ENCODE peak calls at places on chromosomes 3 and 15, in eight cellular contexts. V is pancreas; U is mesenchymal stem cell; S is SK-N-SH; C is CD4-positive, alpha-beta memory T cell; I is foreskin keratinocyte; A is endothelial cell of umbilical vein; J is mammary epithelial cell. B is an unnamed sample. For H3K4me1, the result is how much of the 10 kb centered on the place peaks cover.

GRCh38 chr3:195889843-195890407 is 18.4 kb downstream of the TNK2 start:
- DNase-seq in V (no peak), U (no peak), S (no peak), C (no peak), I (no peak), A (no peak), J (no peak), B (no peak)

GRCh38 chr3:95280711-95281352 is 1218.0 kb downstream of the NSUN3 start:
- DNase-seq in V (no peak), U (no peak), S (no peak), C (no peak), I (peak), A (peak), J (no peak), B (no peak)

GRCh38 chr15:82020588-82020987 is 25.2 kb downstream of the MEX3B start:
- DNase-seq in V (no peak), U (no peak), S (peak), C (no peak), I (no peak), A (no peak), J (no peak), B (no peak)

GRCh38 chr15:63322541-63322940 is 45.1 kb downstream of the APH1B start:
- DNase-seq in V (peak), U (peak), S (peak), C (no peak), I (no peak), A (peak), J (no peak), B (peak)

GRCh38 chr3:14297305-14297704 is 105.1 kb upstream of the SLC6A6 start:
- DNase-seq in V (no peak), U (no peak), S (no peak), C (no peak), I (no peak), A (no peak), J (no peak), B (no peak)

GRCh38 chr15:84400017-84400740 is 164.6 kb downstream of the GOLGA6L4 start:
- DNase-seq in V (no peak), U (no peak), S (no peak), C (no peak), I (no peak), A (no peak), J (no peak), B (no peak)

GRCh38 chr3:178583963-178584575 is 47.8 kb downstream of the KCNMB2 start:
- DNase-seq in V (no peak), U (no peak), S (no peak), C (no peak), I (peak), A (no peak), J (no peak), B (no peak)

GRCh38 chr15:35842631-35843030 is 296.7 kb upstream of the DPH6 start:
- DNase-seq in V (no peak), U (no peak), S (no peak), C (no peak), I (no peak), A (no peak), J (no peak), B (no peak)

GRCh38 chr15:75790631-75791336 is 52.5 kb upstream of the UBE2Q2 start:
- DNase-seq in V (no peak), U (no peak), S (no peak), C (no peak), I (no peak), A (no peak), J (no peak), B (no peak)

GRCh38 chr15:34584321-34584668 is 844 bp upstream of the GOLGA8B start:
- DNase-seq in V (no peak), U (no peak), S (no peak), C (peak), I (no peak), A (no peak), J (peak), B (no peak)

GRCh38 chr3:63927623-63928280 is 15.6 kb upstream of the SCAANT1 start:
- DNase-seq in V (no peak), U (no peak), S (no peak), C (no peak), I (no peak), A (no peak), J (no peak), B (no peak)

GRCh38 chr3:184196536-184196935 is 10.5 kb downstream of the ABCF3 start:
- DNase-seq in V (no peak), U (no peak), S (no peak), C (no peak), I (no peak), A (no peak), J (no peak), B (no peak)

GRCh38 chr15:60351066-60351465 is 46.7 kb downstream of the ANXA2 start:
- DNase-seq in V (no peak), U (peak), S (no peak), C (no peak), I (peak), A (no peak), J (peak), B (peak)

GRCh38 chr3:145422541-145422940 is 738.4 kb downstream of the PLOD2 start:
- DNase-seq in V (no peak), U (peak), S (no peak), C (no peak), I (peak), A (no peak), J (no peak), B (no peak)

GRCh38 chr3:127687228-127687737 is 14.5 kb downstream of the ABTB1 start:
- DNase-seq in V (no peak), U (no peak), S (no peak), C (no peak), I (no peak), A (no peak), J (no peak), B (no peak)

GRCh38 chr3:127684871-127685707 is 12.3 kb downstream of the ABTB1 start:
- DNase-seq in V (no peak), U (no peak), S (no peak), C (no peak), I (no peak), A (no peak), J (no peak), B (no peak)

GRCh38 chr3:127686512-127686894 is 13.8 kb downstream of the ABTB1 start:
- DNase-seq in V (no peak), U (no peak), S (no peak), C (no peak), I (no peak), A (no peak), J (no peak), B (no peak)

GRCh38 chr3:127688022-127688415 is 15.3 kb downstream of the ABTB1 start:
- DNase-seq in V (no peak), U (no peak), S (no peak), C (peak), I (no peak), A (no peak), J (no peak), B (no peak)

DNA sequence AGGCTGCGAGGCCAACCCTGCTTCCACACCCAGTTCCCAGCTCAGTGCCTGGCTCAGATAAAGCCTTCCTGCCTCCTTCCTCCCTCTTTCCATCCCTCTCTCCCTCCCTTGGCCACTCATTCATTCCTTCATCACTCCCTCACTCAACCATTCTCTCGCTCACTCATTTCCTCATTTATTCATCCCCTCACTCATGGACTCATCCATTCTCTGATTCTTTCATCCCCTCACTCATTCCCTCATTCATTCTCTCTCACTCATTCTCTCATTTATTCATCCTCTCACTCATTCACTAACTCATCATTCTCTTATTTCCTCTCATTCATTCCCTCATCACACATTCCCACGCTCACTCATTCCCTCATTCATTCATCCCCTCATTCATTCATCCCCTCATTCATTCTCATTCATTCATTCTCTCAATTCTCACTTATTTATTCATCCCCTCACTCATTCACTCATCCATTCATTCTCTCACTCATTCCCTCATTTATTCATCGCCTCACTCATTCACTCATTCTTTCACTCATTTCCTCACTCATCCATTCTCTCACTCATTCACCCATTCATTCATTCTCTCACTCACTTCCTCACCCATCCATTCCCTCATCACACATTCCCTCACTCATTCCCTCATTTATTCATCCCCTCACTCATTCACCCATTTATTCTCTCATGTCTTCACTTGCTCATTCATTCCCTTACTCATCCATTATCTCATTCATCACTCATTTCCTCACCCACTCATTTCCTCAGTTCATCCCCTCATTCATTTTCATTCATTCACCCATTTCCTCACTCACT is 13.2 kb downstream of the ABTB1 start:
- DNase-seq in V (no peak), U (no peak), S (no peak), C (no peak), I (no peak), A (no peak), J (no peak), B (no peak)
- H3K4me1 ChIP-seq in V (under half), U (under half), S (under half), C (under half), I (under half), A (under half), J (under half), B (under half)

GRCh38 chr3:57158813-57159678 is 6.1 kb downstream of the IL17RD start:
- DNase-seq in V (no peak), U (peak), S (no peak), C (no peak), I (no peak), A (peak), J (peak), B (no peak)
- H3K4me1 ChIP-seq in V (under half), U (under half), S (half or more), C (under half), I (under half), A (under half), J (under half), B (under half)

GRCh38 chr3:4986611-4987373 is 7.6 kb downstream of the BHLHE40 start:
- DNase-seq in V (peak), U (peak), S (peak), C (peak), I (peak), A (peak), J (peak), B (peak)
- H3K4me1 ChIP-seq in V (half or more), U (under half), S (half or more), C (half or more), I (under half), A (half or more), J (under half), B (under half)

GRCh38 chr15:90101969-90102890 is at the start of gene IDH2:
- DNase-seq in V (peak), U (peak), S (peak), C (peak), I (peak), A (peak), J (peak), B (peak)
- H3K4me1 ChIP-seq in V (under half), U (under half), S (under half), C (under half), I (under half), A (under half), J (under half), B (under half)

GRCh38 chr15:98899266-98900021 is 108.1 kb downstream of the PGPEP1L start:
- DNase-seq in V (no peak), U (peak), S (no peak), C (no peak), I (no peak), A (no peak), J (no peak), B (no peak)
- H3K4me1 ChIP-seq in V (under half), U (under half), S (under half), C (under half), I (half or more), A (under half), J (half or more), B (under half)

DNA sequence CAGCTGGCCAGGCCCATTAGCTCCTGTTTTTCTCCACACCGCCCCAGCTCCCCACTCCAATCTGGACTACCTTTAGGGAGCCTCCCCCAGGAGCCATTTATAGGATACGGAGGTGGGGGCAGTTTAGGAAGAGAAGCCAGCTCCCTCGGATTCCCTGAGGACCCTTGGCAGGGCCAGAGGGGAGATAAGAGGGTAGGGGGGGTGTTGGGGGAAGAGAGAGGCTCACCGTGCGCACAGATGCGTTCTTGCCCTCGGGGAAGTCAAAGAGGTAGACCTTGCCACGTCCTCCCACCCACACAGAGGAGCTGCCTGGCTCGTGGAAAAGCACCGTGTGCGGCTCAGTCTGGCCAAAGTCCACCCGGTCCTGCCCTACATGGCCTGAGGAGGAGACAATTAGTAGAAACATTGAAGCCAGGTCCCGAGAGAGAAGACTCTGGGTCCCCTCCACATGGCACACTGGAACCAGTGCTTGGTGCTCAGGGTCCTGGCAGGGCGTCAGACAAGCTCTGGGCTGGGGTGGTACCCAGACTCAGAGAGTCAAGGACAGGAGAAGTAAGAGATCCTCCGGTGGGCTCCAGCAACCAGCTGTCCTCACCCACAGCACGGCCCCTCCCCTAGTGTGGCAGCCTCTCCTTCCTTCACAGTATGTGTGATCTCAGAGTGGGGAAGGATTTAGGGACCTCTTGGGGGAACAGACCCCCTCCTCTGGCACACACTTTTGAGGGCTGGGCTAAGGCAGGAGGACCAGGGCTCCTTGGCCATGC is 15.0 kb downstream of the SEMA7A start:
- DNase-seq in V (no peak), U (no peak), S (no peak), C (no peak), I (no peak), A (no peak), J (no peak), B (no peak)
- H3K4me1 ChIP-seq in V (under half), U (half or more), S (under half), C (under half), I (under half), A (under half), J (half or more), B (under half)